ENCODE peak calls at places on chromosome 5, in ten cellular contexts. S is AG10803; M is CD8-positive, alpha-beta memory T cell; V is AG04449; I is right atrium auricular region; R is endodermal cell; J is mesenchymal stem cell; B is SK-N-MC; P is colonic mucosa; Q is A673. G is an unnamed sample.

GRCh38 chr5:10489810-10490426 is 48.2 kb downstream of the ROPN1L start:
- DNase-seq in S (no peak), M (no peak), V (no peak), I (no peak), R (no peak), J (no peak), B (no peak), P (no peak), Q (no peak), G (no peak)

GRCh38 chr5:89230178-89230577 is 347.2 kb upstream of the MEF2C start:
- DNase-seq in S (no peak), M (no peak), V (no peak), I (no peak), R (no peak), J (no peak), B (no peak), P (no peak), Q (no peak), G (no peak)

GRCh38 chr5:32551865-32552264 is 33.5 kb upstream of the SUB1 start:
- DNase-seq in S (no peak), M (no peak), V (no peak), I (no peak), R (no peak), J (no peak), B (no peak), P (no peak), Q (no peak), G (no peak)

GRCh38 chr5:23316060-23316591 is 191.3 kb upstream of the PRDM9 start:
- DNase-seq in S (no peak), M (no peak), V (no peak), I (no peak), R (no peak), J (no peak), B (peak), P (no peak), Q (peak), G (no peak)

GRCh38 chr5:165157209-165157608 is 1651.8 kb downstream of the MAT2B start:
- DNase-seq in S (no peak), M (no peak), V (no peak), I (no peak), R (no peak), J (no peak), B (no peak), P (no peak), Q (no peak), G (no peak)

GRCh38 chr5:108681079-108681921 is 66.4 kb upstream of the FER start:
- DNase-seq in S (peak), M (peak), V (peak), I (no peak), R (peak), J (peak), B (peak), P (peak), Q (peak), G (peak)

GRCh38 chr5:119524461-119524860 is 72.2 kb downstream of the HSD17B4 start:
- DNase-seq in S (no peak), M (no peak), V (no peak), I (no peak), R (no peak), J (no peak), B (no peak), P (no peak), Q (no peak), G (no peak)

GRCh38 chr5:154138701-154139100 is 51.8 kb upstream of the GALNT10 start:
- DNase-seq in S (peak), M (no peak), V (no peak), I (no peak), R (no peak), J (no peak), B (no peak), P (no peak), Q (no peak), G (no peak)

GRCh38 chr5:154520861-154521453 is 42.9 kb upstream of the HAND1 start:
- DNase-seq in S (no peak), M (no peak), V (no peak), I (no peak), R (peak), J (peak), B (no peak), P (peak), Q (peak), G (peak)

GRCh38 chr5:99453181-99453580 is 524.4 kb upstream of the CHD1 start:
- DNase-seq in S (no peak), M (no peak), V (no peak), I (no peak), R (no peak), J (no peak), B (no peak), P (no peak), Q (no peak), G (no peak)

GRCh38 chr5:126009566-126009965 is 413.6 kb upstream of the GRAMD2B start:
- DNase-seq in S (no peak), M (no peak), V (no peak), I (no peak), R (no peak), J (no peak), B (no peak), P (no peak), Q (no peak), G (no peak)

GRCh38 chr5:96316487-96316886 is 116.6 kb downstream of the PCSK1 start:
- DNase-seq in S (no peak), M (no peak), V (no peak), I (no peak), R (peak), J (no peak), B (no peak), P (no peak), Q (no peak), G (no peak)

GRCh38 chr5:133807348-133807747 is 161.1 kb downstream of the C5orf15 start:
- DNase-seq in S (no peak), M (no peak), V (no peak), I (no peak), R (no peak), J (no peak), B (no peak), P (no peak), Q (no peak), G (no peak)

GRCh38 chr5:138264183-138264582 is 10.2 kb downstream of the GFRA3 start:
- DNase-seq in S (no peak), M (no peak), V (no peak), I (no peak), R (peak), J (no peak), B (no peak), P (no peak), Q (no peak), G (no peak)

GRCh38 chr5:39024884-39025283 is 49.3 kb downstream of the RICTOR start:
- DNase-seq in S (peak), M (no peak), V (no peak), I (no peak), R (no peak), J (peak), B (no peak), P (no peak), Q (no peak), G (peak)

GRCh38 chr5:150671509-150672236 is 10.6 kb downstream of the MYOZ3 start:
- DNase-seq in S (no peak), M (peak), V (no peak), I (no peak), R (peak), J (no peak), B (no peak), P (no peak), Q (no peak), G (no peak)

GRCh38 chr5:67644221-67644920 is 447.8 kb upstream of the CD180 start:
- DNase-seq in S (no peak), M (no peak), V (no peak), I (no peak), R (no peak), J (no peak), B (peak), P (no peak), Q (no peak), G (no peak)

GRCh38 chr5:74433255-74434123 is 207.0 kb downstream of the ENC1 start:
- DNase-seq in S (peak), M (no peak), V (no peak), I (no peak), R (peak), J (peak), B (no peak), P (no peak), Q (peak), G (peak)

GRCh38 chr5:95738069-95738468 is 6.9 kb downstream of the RHOBTB3 start:
- DNase-seq in S (no peak), M (no peak), V (no peak), I (no peak), R (no peak), J (no peak), B (no peak), P (no peak), Q (no peak), G (no peak)

GRCh38 chr5:32223972-32224608 is 50.0 kb upstream of the GOLPH3 start:
- DNase-seq in S (peak), M (no peak), V (peak), I (no peak), R (peak), J (peak), B (no peak), P (no peak), Q (no peak), G (peak)

GRCh38 chr5:9034671-9035070 is 511.2 kb downstream of the SEMA5A start:
- DNase-seq in S (peak), M (no peak), V (no peak), I (no peak), R (no peak), J (peak), B (no peak), P (no peak), Q (no peak), G (peak)

GRCh38 chr5:68285857-68286611 is 70.5 kb downstream of the PIK3R1 start:
- DNase-seq in S (peak), M (peak), V (no peak), I (no peak), R (no peak), J (peak), B (peak), P (peak), Q (peak), G (peak)

GRCh38 chr5:17180957-17181723 is 36.3 kb upstream of the BASP1 start:
- DNase-seq in S (peak), M (no peak), V (peak), I (no peak), R (no peak), J (peak), B (no peak), P (no peak), Q (no peak), G (peak)

GRCh38 chr5:142079243-142079642 is 29.3 kb upstream of the NDFIP1 start:
- DNase-seq in S (no peak), M (no peak), V (no peak), I (no peak), R (peak), J (no peak), B (no peak), P (no peak), Q (no peak), G (no peak)

GRCh38 chr5:143685416-143685815 is 126.5 kb upstream of the HMHB1 start:
- DNase-seq in S (peak), M (no peak), V (no peak), I (no peak), R (no peak), J (peak), B (no peak), P (no peak), Q (no peak), G (no peak)

GRCh38 chr5:114185274-114185673 is 176.6 kb upstream of the KCNN2 start:
- DNase-seq in S (peak), M (no peak), V (no peak), I (no peak), R (peak), J (no peak), B (no peak), P (no peak), Q (peak), G (no peak)

GRCh38 chr5:96690906-96691305 is 28.7 kb downstream of the CAST start:
- DNase-seq in S (no peak), M (no peak), V (no peak), I (no peak), R (no peak), J (no peak), B (no peak), P (no peak), Q (no peak), G (no peak)

GRCh38 chr5:141349917-141350619 is at the start of gene PCDHGB1:
- DNase-seq in S (peak), M (no peak), V (no peak), I (no peak), R (peak), J (peak), B (no peak), P (no peak), Q (peak), G (peak)

GRCh38 chr5:149886060-149886459 is 58.5 kb downstream of the PDE6A start:
- DNase-seq in S (peak), M (no peak), V (no peak), I (no peak), R (no peak), J (no peak), B (no peak), P (peak), Q (no peak), G (peak)

GRCh38 chr5:89722538-89722937 is 687.0 kb downstream of the CETN3 start:
- DNase-seq in S (no peak), M (no peak), V (no peak), I (no peak), R (no peak), J (no peak), B (no peak), P (no peak), Q (no peak), G (no peak)

GRCh38 chr5:64594601-64595518 is 89.0 kb downstream of the RGS7BP start:
- DNase-seq in S (no peak), M (no peak), V (no peak), I (no peak), R (peak), J (peak), B (no peak), P (no peak), Q (peak), G (no peak)

DNA sequence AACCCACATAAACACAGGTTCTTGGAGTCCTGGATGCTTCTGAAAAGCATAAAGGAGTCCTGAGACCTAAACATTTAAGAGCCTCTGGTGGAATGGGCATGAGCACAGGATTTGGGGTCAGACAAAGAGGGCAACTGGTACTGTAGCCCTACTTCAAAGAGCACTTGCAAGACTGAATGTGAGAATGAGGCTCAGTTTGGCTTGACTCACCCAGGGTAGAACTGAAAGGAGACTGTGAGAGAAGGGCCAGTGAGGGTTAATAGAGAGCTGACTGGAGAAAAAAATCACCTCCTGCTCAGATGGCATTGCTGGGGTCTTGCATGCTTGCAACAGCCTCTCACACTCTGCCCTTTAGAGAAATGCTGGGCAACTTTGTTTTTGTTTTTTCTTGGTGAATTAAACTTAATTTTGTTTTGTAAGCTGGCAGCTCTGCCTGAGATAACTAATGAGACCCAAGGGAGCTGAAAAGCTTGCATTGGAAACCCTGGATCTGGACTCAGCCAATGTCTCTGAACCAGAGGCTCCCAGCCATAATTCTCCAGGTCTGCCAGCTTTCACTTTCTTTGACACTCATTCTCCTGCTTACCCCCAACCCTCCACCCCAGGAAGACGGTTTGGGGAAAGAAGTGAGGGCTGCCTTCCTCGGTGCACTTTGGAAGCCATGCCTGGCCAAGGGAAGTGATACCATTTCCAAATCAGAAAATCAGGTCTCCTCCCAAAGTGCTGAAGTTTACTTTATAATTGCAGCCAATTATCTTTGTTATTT is 161.1 kb upstream of the PANK3 start:
- DNase-seq in S (no peak), M (no peak), V (no peak), I (no peak), R (peak), J (no peak), B (no peak), P (no peak), Q (no peak), G (no peak)
- H3K4me3 ChIP-seq in S (no peak), M (no peak), V (no peak), I (no peak), R (no peak), J (peak), B (no peak), P (no peak), Q (no peak), G (no peak)

GRCh38 chr5:160198886-160199409 is 30.4 kb upstream of the FABP6 start:
- DNase-seq in S (no peak), M (no peak), V (no peak), I (no peak), R (peak), J (peak), B (no peak), P (no peak), Q (no peak), G (no peak)

GRCh38 chr5:160197341-160198147 is 31.8 kb upstream of the FABP6 start:
- DNase-seq in S (no peak), M (no peak), V (no peak), I (no peak), R (peak), J (peak), B (peak), P (no peak), Q (peak), G (peak)

GRCh38 chr5:160199410-160199911 is 29.8 kb upstream of the FABP6 start:
- DNase-seq in S (peak), M (peak), V (no peak), I (no peak), R (peak), J (peak), B (no peak), P (peak), Q (peak), G (peak)

GRCh38 chr5:160192424-160192823 is 36.9 kb upstream of the FABP6 start:
- DNase-seq in S (no peak), M (no peak), V (no peak), I (no peak), R (no peak), J (no peak), B (no peak), P (no peak), Q (no peak), G (no peak)

DNA sequence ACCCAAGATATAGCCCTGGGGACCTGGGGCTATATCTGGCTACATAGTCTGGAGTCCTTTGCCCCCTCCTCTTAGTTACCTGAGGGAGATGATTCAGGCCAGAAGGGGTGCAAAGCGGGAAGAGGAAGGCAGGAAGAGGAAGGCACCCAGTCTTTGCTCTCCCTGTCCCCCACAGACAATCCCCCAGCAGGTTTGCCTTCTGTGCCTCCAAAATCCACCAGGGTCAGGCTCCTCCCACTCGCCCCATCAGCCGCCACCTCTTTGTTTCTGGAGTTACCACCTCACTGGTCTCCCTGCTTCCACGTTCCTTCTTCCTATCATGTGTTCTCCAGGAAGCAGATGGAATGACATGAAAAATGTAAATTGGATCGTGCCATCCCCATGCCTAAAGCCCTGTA is 31.2 kb upstream of the FABP6 start:
- DNase-seq in S (no peak), M (no peak), V (no peak), I (no peak), R (peak), J (peak), B (no peak), P (no peak), Q (peak), G (no peak)
- H3K4me3 ChIP-seq in S (no peak), M (no peak), V (no peak), I (no peak), R (no peak), J (no peak), B (peak), P (no peak), Q (no peak), G (no peak)

DNA sequence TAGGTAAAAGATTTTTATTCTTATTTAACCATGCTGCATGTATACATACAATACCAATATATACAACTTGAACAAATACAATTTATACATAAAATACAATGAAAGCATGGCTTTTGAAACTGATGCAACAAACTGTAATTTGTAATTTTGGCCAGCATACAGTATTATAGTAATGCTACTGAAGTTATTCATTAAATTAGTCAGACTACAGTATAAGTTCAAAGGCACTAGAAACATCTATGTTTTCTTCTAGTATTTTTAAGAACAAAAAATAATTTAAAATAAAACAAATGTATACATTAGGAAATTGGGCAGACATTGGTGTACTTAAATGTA is 18.8 kb downstream of the IL4 start:
- DNase-seq in S (peak), M (no peak), V (no peak), I (no peak), R (no peak), J (no peak), B (no peak), P (no peak), Q (no peak), G (peak)
- H3K4me3 ChIP-seq in S (no peak), M (no peak), V (no peak), I (no peak), R (no peak), J (no peak), B (no peak), P (no peak), Q (no peak), G (no peak)

GRCh38 chr5:139597134-139597533 is 36.0 kb downstream of the UBE2D2 start:
- DNase-seq in S (no peak), M (no peak), V (no peak), I (no peak), R (no peak), J (peak), B (no peak), P (no peak), Q (no peak), G (no peak)

GRCh38 chr5:139592289-139592688 is 31.1 kb downstream of the UBE2D2 start:
- DNase-seq in S (no peak), M (no peak), V (no peak), I (no peak), R (no peak), J (no peak), B (no peak), P (no peak), Q (no peak), G (no peak)

GRCh38 chr5:139588962-139589361 is 27.8 kb downstream of the UBE2D2 start:
- DNase-seq in S (no peak), M (no peak), V (no peak), I (no peak), R (no peak), J (no peak), B (no peak), P (no peak), Q (no peak), G (no peak)

GRCh38 chr5:139593716-139594319 is 32.7 kb downstream of the UBE2D2 start:
- DNase-seq in S (peak), M (no peak), V (no peak), I (no peak), R (no peak), J (peak), B (no peak), P (no peak), Q (no peak), G (peak)
- H3K4me3 ChIP-seq in S (no peak), M (no peak), V (no peak), I (no peak), R (no peak), J (no peak), B (no peak), P (no peak), Q (no peak), G (no peak)

DNA sequence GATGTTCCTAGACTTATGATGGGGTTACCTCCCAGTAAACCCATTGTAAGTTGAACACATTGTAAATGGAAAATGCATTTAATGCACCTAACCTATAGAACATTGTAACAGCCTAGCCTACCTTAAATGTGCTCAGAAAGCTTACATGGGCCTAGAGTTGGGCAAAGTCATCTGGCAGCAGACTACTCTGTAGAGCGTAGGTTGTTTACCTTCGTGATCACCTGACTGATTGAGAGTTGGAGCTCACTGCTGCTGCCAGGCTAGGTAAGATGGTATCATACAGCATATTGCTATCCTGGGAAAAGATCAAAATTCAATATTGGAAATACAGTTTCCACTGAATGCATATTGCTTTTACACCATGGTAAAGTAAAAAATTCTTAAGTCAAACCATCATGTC is 95.4 kb downstream of the HTR4 start:
- DNase-seq in S (no peak), M (no peak), V (no peak), I (no peak), R (no peak), J (no peak), B (no peak), P (no peak), Q (no peak), G (no peak)
- H3K4me3 ChIP-seq in S (no peak), M (no peak), V (no peak), I (no peak), R (no peak), J (no peak), B (no peak), P (no peak), Q (no peak), G (no peak)

G was measured in fibroblast of lung.